ENCODE peak calls at places on chromosomes 4 and X, in four cellular contexts. Q is left lung; Y is A172; M is activated CD4-positive, alpha-beta T cell treated with anti-CD3 and anti-CD28 coated beads, Interleukin-2, amount 10 ng/mL, durations not matched to agents 7 days and 5 days. L is an unnamed sample.

GRCh38 chrX:16807548-16807947 is 21.3 kb downstream of the TXLNG start:
- DNase-seq in M (no peak), Q (no peak), Y (no peak), L (no peak)

GRCh38 chr4:113131621-113132020 is 82.2 kb downstream of the ANK2 start:
- DNase-seq in Y (no peak), Q (no peak), M (no peak), L (no peak)

GRCh38 chr4:40550900-40551546 is 78.6 kb downstream of the RBM47 start:
- DNase-seq in Q (no peak), Y (no peak), M (peak), L (peak)

GRCh38 chr4:90293320-90293719 is 166.1 kb downstream of the CCSER1 start:
- DNase-seq in M (no peak), Y (no peak), Q (no peak), L (no peak)

GRCh38 chr4:4610672-4611071 is 68.8 kb upstream of the STX18 start:
- DNase-seq in M (no peak), Q (no peak), Y (no peak), L (no peak)

GRCh38 chr4:148441624-148441985 is 609 bp downstream of the NR3C2 start:
- DNase-seq in Q (no peak), M (no peak), Y (no peak), L (no peak)

GRCh38 chrX:70553516-70553915 is 108.9 kb downstream of the DLG3 start:
- DNase-seq in M (no peak), Y (no peak), Q (no peak), L (no peak)

GRCh38 chrX:154384284-154384892 is 5.3 kb downstream of the EMD start:
- DNase-seq in Y (no peak), M (no peak), Q (no peak), L (no peak)

GRCh38 chr4:145069361-145069760 is 28.6 kb downstream of the ANAPC10 start:
- DNase-seq in M (no peak), Y (no peak), Q (no peak), L (no peak)

GRCh38 chr4:146959692-146960091 is 14.0 kb upstream of the TTC29 start:
- DNase-seq in M (no peak), Y (no peak), Q (no peak), L (peak)

GRCh38 chr4:22512306-22512705 is 3.6 kb downstream of the ADGRA3 start:
- DNase-seq in M (no peak), Y (no peak), Q (no peak), L (no peak)

GRCh38 chrX:148146121-148146520 is 165.0 kb downstream of the FMR1NB start:
- DNase-seq in M (no peak), Y (no peak), Q (no peak), L (no peak)

GRCh38 chrX:148499638-148500427 is 584 bp upstream of the AFF2 start:
- DNase-seq in Q (peak), Y (no peak), M (no peak), L (no peak)

GRCh38 chr4:13173974-13174373 is 310.2 kb downstream of the RAB28 start:
- DNase-seq in Q (no peak), Y (peak), M (no peak), L (no peak)

GRCh38 chr4:21858971-21859370 is 89.6 kb downstream of the KCNIP4 start:
- DNase-seq in Q (no peak), M (no peak), Y (peak), L (no peak)

GRCh38 chr4:38113136-38113535 is 152.9 kb downstream of the PTTG2 start:
- DNase-seq in Q (no peak), M (no peak), Y (no peak), L (no peak)

GRCh38 chr4:185638548-185639301 is 103.4 kb upstream of the PDLIM3 start:
- DNase-seq in M (no peak), Y (no peak), Q (peak), L (no peak)

GRCh38 chr4:5787311-5787710 is 76.3 kb downstream of the EVC start:
- DNase-seq in Y (no peak), M (no peak), Q (no peak), L (no peak)

GRCh38 chrX:135985123-135985973 is at the start of gene SLC9A6:
- DNase-seq in M (peak), Y (peak), Q (peak), L (peak)

GRCh38 chrX:11341274-11342256 is 48.4 kb downstream of the AMELX start:
- DNase-seq in Y (peak), M (no peak), Q (no peak), L (peak)

GRCh38 chrX:39731735-39732134 is 366.0 kb downstream of the BCOR start:
- DNase-seq in M (no peak), Y (no peak), Q (no peak), L (no peak)

GRCh38 chrX:55648434-55648833 is 25.2 kb downstream of the FOXR2 start:
- DNase-seq in M (no peak), Q (no peak), Y (no peak), L (no peak)

GRCh38 chrX:64338296-64338695 is 57.0 kb downstream of the MTMR8 start:
- DNase-seq in Q (no peak), Y (no peak), M (no peak), L (no peak)

GRCh38 chr4:118935819-118936218 is 47.2 kb downstream of the SYNPO2 start:
- DNase-seq in Q (no peak), Y (no peak), M (no peak), L (no peak)

GRCh38 chrX:31258163-31258562 is 186.3 kb upstream of the FTHL17 start:
- DNase-seq in M (no peak), Y (no peak), Q (no peak), L (no peak)

GRCh38 chr4:165326831-165327210 is 648 bp upstream of the MSMO1 start:
- DNase-seq in M (peak), Y (peak), Q (no peak), L (peak)

GRCh38 chrX:150849996-150850720 is 48.3 kb downstream of the CD99L2 start:
- DNase-seq in Q (no peak), M (no peak), Y (no peak), L (no peak)

GRCh38 chrX:105869676-105870075 is 47.3 kb downstream of the NRK start:
- DNase-seq in Q (no peak), M (no peak), Y (no peak), L (no peak)

GRCh38 chr4:92969650-92970370 is 666.0 kb downstream of the GRID2 start:
- DNase-seq in Y (peak), Q (no peak), M (no peak), L (peak)

GRCh38 chrX:46168254-46168653 is 377.0 kb downstream of the ZNF674 start:
- DNase-seq in Q (no peak), M (no peak), Y (no peak), L (no peak)

GRCh38 chr4:182555997-182556418 is 312.8 kb downstream of the TENM3 start:
- DNase-seq in Q (no peak), Y (peak), M (no peak), L (peak)

GRCh38 chr4:41409095-41409494 is 128.9 kb upstream of the LIMCH1 start:
- DNase-seq in M (no peak), Y (no peak), Q (no peak), L (no peak)

GRCh38 chr4:151095142-151095541 is 4.3 kb upstream of the RPS3A start:
- DNase-seq in Y (no peak), Q (no peak), M (no peak), L (no peak)